ENCODE peak calls at places on chromosomes 5 and 9, in eight cellular contexts. Z is foreskin fibroblast; J is fibroblast of lung; Q is IMR-90; U is CD8-positive, alpha-beta T cell; R is tibial artery; C is body of pancreas; S is brain microvascular endothelial cell. F is an unnamed sample.

GRCh38 chr5:171606414-171607024 is 179.1 kb upstream of the SMIM23 start:
- DNase-seq in Z (no peak), J (no peak), Q (peak), U (no peak), R (no peak), C (no peak), S (no peak), F (peak)

GRCh38 chr9:120927125-120928014 is 774 bp upstream of the TRAF1 start:
- DNase-seq in Z (no peak), J (no peak), Q (no peak), U (no peak), R (no peak), C (no peak), S (no peak), F (peak)

GRCh38 chr5:140108093-140109049 is 5.5 kb upstream of the PURA start:
- DNase-seq in Z (no peak), J (no peak), Q (no peak), U (peak), R (peak), C (peak), S (no peak), F (peak)

GRCh38 chr9:115118471-115119156 is 657 bp upstream of the TNC start:
- DNase-seq in Z (peak), J (peak), Q (peak), U (no peak), R (peak), C (peak), S (peak), F (no peak)

GRCh38 chr9:126366366-126367011 is 39.9 kb downstream of the MVB12B start:
- DNase-seq in Z (no peak), J (peak), Q (no peak), U (no peak), R (no peak), C (no peak), S (no peak), F (no peak)

GRCh38 chr9:98373622-98374021 is 118.2 kb upstream of the TBC1D2 start:
- DNase-seq in Z (no peak), J (peak), Q (peak), U (no peak), R (no peak), C (no peak), S (no peak), F (no peak)

GRCh38 chr5:176371621-176372539 is 6.6 kb downstream of the ARL10 start:
- DNase-seq in Z (no peak), J (no peak), Q (no peak), U (no peak), R (no peak), C (peak), S (no peak), F (no peak)

GRCh38 chr9:109426621-109427402 is 71.3 kb downstream of the PTPN3 start:
- DNase-seq in Z (no peak), J (no peak), Q (no peak), U (no peak), R (no peak), C (no peak), S (no peak), F (no peak)

GRCh38 chr9:127083133-127083532 is 39.3 kb downstream of the ANGPTL2 start:
- DNase-seq in Z (no peak), J (no peak), Q (no peak), U (no peak), R (no peak), C (no peak), S (no peak), F (no peak)

GRCh38 chr9:591292-591691 is 250.2 kb upstream of the DMRT1 start:
- DNase-seq in Z (no peak), J (peak), Q (no peak), U (no peak), R (no peak), C (peak), S (no peak), F (no peak)

GRCh38 chr5:170404398-170404797 is 15.2 kb upstream of the KCNMB1 start:
- DNase-seq in Z (no peak), J (no peak), Q (no peak), U (no peak), R (no peak), C (no peak), S (no peak), F (peak)

GRCh38 chr5:20360243-20360642 is 372.2 kb upstream of the CDH18 start:
- DNase-seq in Z (no peak), J (no peak), Q (no peak), U (no peak), R (no peak), C (peak), S (no peak), F (no peak)

GRCh38 chr5:40603378-40603777 is 76.3 kb upstream of the PTGER4 start:
- DNase-seq in Z (no peak), J (peak), Q (peak), U (no peak), R (no peak), C (no peak), S (no peak), F (no peak)

GRCh38 chr9:111178361-111179043 is 140.2 kb upstream of the LPAR1 start:
- DNase-seq in Z (peak), J (peak), Q (peak), U (no peak), R (no peak), C (no peak), S (peak), F (peak)

GRCh38 chr9:87950765-87951488 is 23.4 kb downstream of the CDK20 start:
- DNase-seq in Z (peak), J (peak), Q (peak), U (no peak), R (no peak), C (no peak), S (peak), F (peak)

GRCh38 chr5:9947231-9947693 is 302.4 kb downstream of the ATPSCKMT start:
- DNase-seq in Z (no peak), J (peak), Q (no peak), U (no peak), R (no peak), C (no peak), S (no peak), F (peak)

GRCh38 chr5:107293551-107293950 is 377.2 kb downstream of the EFNA5 start:
- DNase-seq in Z (no peak), J (peak), Q (no peak), U (no peak), R (no peak), C (no peak), S (no peak), F (no peak)

GRCh38 chr5:123176938-123177275 is 87.9 kb downstream of the PRDM6 start:
- DNase-seq in Z (no peak), J (no peak), Q (peak), U (no peak), R (no peak), C (no peak), S (no peak), F (no peak)

GRCh38 chr5:98500811-98501210 is 272.7 kb upstream of the RGMB start:
- DNase-seq in Z (no peak), J (no peak), Q (no peak), U (no peak), R (no peak), C (no peak), S (no peak), F (no peak)

GRCh38 chr9:131833906-131834305 is 94.0 kb upstream of the RAPGEF1 start:
- DNase-seq in Z (no peak), J (peak), Q (peak), U (no peak), R (no peak), C (no peak), S (peak), F (no peak)

GRCh38 chr5:179904463-179905143 is 3.1 kb downstream of the TBC1D9B start:
- DNase-seq in Z (no peak), J (no peak), Q (no peak), U (no peak), R (no peak), C (no peak), S (no peak), F (no peak)

GRCh38 chr9:130872912-130873503 is 23.6 kb downstream of the QRFP start:
- DNase-seq in Z (no peak), J (no peak), Q (no peak), U (no peak), R (peak), C (peak), S (no peak), F (no peak)

DNA sequence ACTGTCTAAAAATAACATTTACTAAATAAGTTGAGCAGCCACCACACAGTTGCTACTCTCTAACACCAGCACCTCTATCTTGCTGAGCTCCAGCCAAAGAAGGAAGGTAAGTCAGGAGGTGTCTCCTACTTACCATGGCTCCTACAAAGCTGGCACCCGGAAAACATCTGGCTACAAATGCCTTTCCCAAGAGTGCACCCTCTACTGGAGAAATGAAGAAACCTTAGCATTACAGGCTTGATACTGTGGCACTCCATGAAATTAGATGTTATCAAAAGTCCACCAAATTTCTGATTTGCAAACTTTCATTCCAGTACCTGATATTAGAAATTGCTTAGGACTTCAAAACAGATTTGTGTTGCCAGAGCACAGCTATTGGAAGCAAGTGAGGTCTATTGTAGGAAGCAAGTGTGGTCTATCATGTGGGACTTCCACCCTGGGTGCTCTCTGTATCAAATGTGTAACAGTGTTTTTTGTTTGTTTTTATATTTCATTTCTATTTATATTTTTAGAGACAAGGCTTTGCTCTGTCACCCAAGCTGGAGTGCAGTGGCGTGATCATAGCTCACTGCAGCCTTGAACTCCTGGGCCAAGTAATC is 25.7 kb upstream of the RFK start:
- DNase-seq in Z (no peak), J (no peak), Q (no peak), U (no peak), R (no peak), C (peak), S (no peak), F (peak)
- TF ChIP-seq CTCF in Z (peak), J (peak), Q (peak), U (peak), R (peak), C (peak), S (peak), F (peak)

DNA sequence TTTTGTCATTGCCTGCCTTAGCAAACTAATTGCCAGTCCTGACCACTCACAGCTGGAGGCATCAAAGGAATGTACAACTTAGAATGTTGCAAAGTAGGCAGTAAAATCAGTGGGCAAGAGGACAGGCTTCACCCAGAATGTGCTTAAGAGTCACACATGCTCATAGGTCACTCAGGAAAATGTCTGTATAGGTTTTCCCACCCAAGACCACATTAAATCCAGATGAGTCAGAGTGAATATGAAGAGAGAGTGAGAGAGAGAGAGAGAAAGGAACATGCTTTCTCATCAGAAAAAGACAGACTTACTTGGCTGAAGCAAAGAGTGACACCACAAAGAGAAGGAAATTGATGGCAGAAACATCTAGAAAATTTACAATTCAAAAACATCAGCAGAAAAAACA is 37.9 kb downstream of the PLEKHG4B start:
- DNase-seq in Z (peak), J (peak), Q (peak), U (no peak), R (no peak), C (no peak), S (peak), F (no peak)
- H3K4me3 ChIP-seq in Z (no peak), J (no peak), Q (no peak), U (no peak), R (no peak), C (no peak), S (no peak), F (no peak)

GRCh38 chr5:133420440-133421301 is 191.7 kb downstream of the FSTL4 start:
- DNase-seq in Z (no peak), J (no peak), Q (no peak), U (no peak), R (no peak), C (no peak), S (no peak), F (no peak)

GRCh38 chr5:133423031-133423617 is 189.2 kb downstream of the FSTL4 start:
- DNase-seq in Z (no peak), J (no peak), Q (no peak), U (no peak), R (no peak), C (no peak), S (no peak), F (no peak)

GRCh38 chr5:133421806-133422205 is 190.5 kb downstream of the FSTL4 start:
- DNase-seq in Z (no peak), J (no peak), Q (no peak), U (no peak), R (no peak), C (no peak), S (no peak), F (no peak)

GRCh38 chr5:133423618-133424282 is 188.6 kb downstream of the FSTL4 start:
- DNase-seq in Z (peak), J (peak), Q (peak), U (peak), R (peak), C (peak), S (peak), F (peak)

DNA sequence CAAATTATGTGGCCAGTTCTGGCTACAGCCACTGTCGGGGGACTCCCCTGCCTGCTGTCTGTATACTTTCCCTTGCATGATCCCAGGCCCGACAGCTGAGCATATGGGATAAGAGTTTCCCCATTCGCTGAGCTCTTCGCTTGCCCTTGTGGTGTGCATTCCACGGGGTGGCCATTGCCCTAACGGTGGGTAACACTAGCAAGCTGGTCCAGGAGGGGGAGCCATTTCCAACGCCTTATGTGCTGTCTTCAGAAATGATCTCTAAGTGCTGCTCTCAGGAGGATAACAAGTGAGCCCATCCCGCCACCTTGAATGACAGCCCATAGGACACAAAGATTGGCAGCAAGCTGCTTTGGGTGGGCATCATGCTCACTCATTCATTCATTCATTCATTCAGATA is 190.9 kb downstream of the FSTL4 start:
- DNase-seq in Z (no peak), J (peak), Q (no peak), U (no peak), R (no peak), C (no peak), S (peak), F (peak)
- TF ChIP-seq CTCF in Z (peak), J (peak), Q (peak), U (no peak), R (no peak), C (no peak), S (peak), F (peak)

GRCh38 chr9:112755675-112756074 is 5.1 kb downstream of the SNX30 start:
- DNase-seq in Z (no peak), J (peak), Q (peak), U (no peak), R (no peak), C (no peak), S (no peak), F (no peak)

GRCh38 chr9:112753725-112754124 is 3.2 kb downstream of the SNX30 start:
- DNase-seq in Z (peak), J (peak), Q (peak), U (no peak), R (no peak), C (no peak), S (peak), F (no peak)

GRCh38 chr9:112754578-112754977 is 4.0 kb downstream of the SNX30 start:
- DNase-seq in Z (peak), J (peak), Q (peak), U (no peak), R (no peak), C (no peak), S (no peak), F (peak)

GRCh38 chr9:112757300-112757883 is 6.8 kb downstream of the SNX30 start:
- DNase-seq in Z (peak), J (peak), Q (peak), U (no peak), R (no peak), C (no peak), S (no peak), F (no peak)

GRCh38 chr9:112755059-112755458 is 4.5 kb downstream of the SNX30 start:
- DNase-seq in Z (no peak), J (no peak), Q (peak), U (no peak), R (no peak), C (no peak), S (no peak), F (no peak)
- H3K4me3 ChIP-seq in Z (no peak), J (no peak), Q (no peak), U (no peak), R (no peak), C (no peak), S (no peak), F (no peak)

GRCh38 chr9:106092083-106092482 is 397.7 kb downstream of the TMEM38B start:
- DNase-seq in Z (no peak), J (no peak), Q (no peak), U (no peak), R (no peak), C (no peak), S (no peak), F (no peak)
- TF ChIP-seq CTCF in Z (no peak), J (no peak), Q (no peak), U (no peak), R (no peak), C (no peak), S (no peak), F (no peak)

GRCh38 chr5:31990701-31991110 is 183.4 kb downstream of the GOLPH3 start:
- DNase-seq in Z (no peak), J (no peak), Q (no peak), U (no peak), R (no peak), C (no peak), S (no peak), F (no peak)

GRCh38 chr5:31986101-31986500 is 188.0 kb downstream of the GOLPH3 start:
- DNase-seq in Z (no peak), J (no peak), Q (no peak), U (no peak), R (no peak), C (no peak), S (no peak), F (no peak)

GRCh38 chr5:31990296-31990695 is 183.8 kb downstream of the GOLPH3 start:
- DNase-seq in Z (no peak), J (peak), Q (no peak), U (no peak), R (no peak), C (no peak), S (no peak), F (no peak)

GRCh38 chr5:31984691-31985090 is 189.4 kb downstream of the GOLPH3 start:
- DNase-seq in Z (no peak), J (no peak), Q (no peak), U (no peak), R (no peak), C (no peak), S (no peak), F (no peak)

DNA sequence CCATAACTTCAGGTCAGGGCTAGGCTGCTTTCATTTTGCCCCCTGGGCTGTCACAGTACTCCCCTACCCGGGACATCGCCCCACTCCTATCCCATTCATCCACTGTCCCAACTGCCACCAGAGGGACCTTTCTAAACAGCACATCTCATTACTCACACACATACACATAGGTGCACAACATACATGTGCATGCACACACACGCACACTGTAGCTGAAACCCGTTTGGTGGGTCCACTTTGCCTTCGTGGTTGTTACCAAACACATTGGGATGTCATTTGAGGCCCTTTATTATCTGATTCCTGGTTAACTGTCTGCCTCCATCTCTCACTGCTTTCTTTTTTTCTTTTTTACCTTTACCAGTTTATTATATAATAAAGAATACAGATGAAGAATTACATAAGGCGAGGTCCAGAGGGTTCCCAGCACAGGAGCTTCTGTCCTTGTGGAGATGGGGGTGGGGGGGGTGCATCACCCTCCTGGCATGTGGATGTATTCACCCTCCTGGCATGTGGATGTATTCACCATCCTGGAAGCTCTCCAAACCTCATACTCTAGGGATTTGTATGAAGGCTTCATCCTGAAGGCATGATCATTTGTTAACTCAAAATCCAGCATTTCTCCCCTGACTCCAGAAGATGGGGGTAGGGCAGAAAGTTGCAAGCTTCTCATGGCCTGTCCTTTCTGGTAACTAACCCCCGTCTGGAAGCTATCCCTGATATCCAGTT is 186.0 kb downstream of the GOLPH3 start:
- DNase-seq in Z (peak), J (peak), Q (peak), U (no peak), R (no peak), C (no peak), S (peak), F (no peak)
- H3K4me3 ChIP-seq in Z (no peak), J (no peak), Q (no peak), U (no peak), R (no peak), C (no peak), S (no peak), F (no peak)

DNA sequence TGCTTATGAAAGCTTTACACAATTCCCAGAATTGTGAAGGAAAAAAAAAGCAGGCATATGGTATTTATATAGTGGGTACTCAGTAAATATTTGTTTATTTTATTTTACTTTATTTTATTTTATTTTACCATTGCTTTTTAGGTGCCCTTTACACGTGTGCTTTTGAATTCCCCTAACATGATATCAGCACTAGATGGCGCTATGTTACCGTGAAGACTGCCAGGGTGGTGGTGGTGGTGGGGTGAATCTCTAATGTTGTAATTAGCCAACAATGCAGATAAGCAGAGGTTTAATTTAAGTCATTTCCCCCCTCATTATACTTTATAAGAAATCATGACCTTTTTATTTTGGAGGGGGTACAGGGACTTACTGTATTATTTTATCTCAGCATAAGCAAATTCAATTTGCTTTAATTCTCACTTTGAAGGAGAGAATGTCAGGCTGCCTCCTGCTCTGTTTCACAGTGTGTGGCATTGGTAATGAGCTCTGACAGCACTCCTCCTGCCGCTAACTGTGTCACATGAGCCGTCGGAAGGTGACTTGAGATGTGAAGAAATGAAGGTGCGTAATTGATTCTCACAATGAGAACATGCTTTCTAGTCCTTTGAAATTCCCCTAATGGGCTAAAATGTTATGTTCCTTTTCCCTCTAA is 165.6 kb downstream of the YTHDC2 start:
- DNase-seq in Z (no peak), J (peak), Q (peak), U (no peak), R (no peak), C (peak), S (peak), F (peak)
- TF ChIP-seq CTCF in Z (peak), J (peak), Q (peak), U (peak), R (peak), C (peak), S (peak), F (peak)

F was measured in GM12865.